ENCODE peak calls at places on chromosomes 2 and 18, in ten cellular contexts. P, B, E, G, Z, U, T, I, R and K are unnamed samples.

GRCh38 chr2:223989860-223990237 is 32.6 kb downstream of the MRPL44 start:
- DNase-seq in E (no peak), T (no peak), Z (peak), I (no peak), R (no peak), B (no peak), P (no peak), U (no peak), G (no peak), K (no peak)

GRCh38 chr2:64644240-64645013 is 9.3 kb downstream of the SERTAD2 start:
- DNase-seq in B (peak), G (peak), U (no peak), T (no peak), Z (peak), P (peak), R (no peak), I (no peak), E (no peak), K (peak)

GRCh38 chr18:27214831-27215230 is 29.7 kb upstream of the CHST9 start:
- DNase-seq in E (no peak), R (no peak), G (no peak), Z (no peak), T (no peak), U (no peak), B (no peak), I (no peak), P (no peak), K (no peak)

GRCh38 chr18:39737869-39738268 is 2172.3 kb upstream of the CELF4 start:
- DNase-seq in R (no peak), P (no peak), I (no peak), T (no peak), E (no peak), U (no peak), B (no peak), G (no peak), Z (no peak), K (no peak)

GRCh38 chr2:161415041-161415440 is 1.1 kb upstream of the TBR1 start:
- DNase-seq in G (no peak), I (no peak), U (no peak), P (no peak), Z (peak), B (no peak), T (no peak), E (no peak), R (no peak), K (no peak)

GRCh38 chr18:48959551-48959920 is 8.8 kb upstream of the SMAD7 start:
- DNase-seq in R (no peak), I (no peak), U (no peak), P (no peak), B (no peak), T (no peak), E (no peak), Z (no peak), G (no peak), K (no peak)

GRCh38 chr2:5560981-5561380 is 131.2 kb upstream of the SOX11 start:
- DNase-seq in Z (peak), U (no peak), B (no peak), I (no peak), E (no peak), T (no peak), G (peak), P (peak), R (no peak), K (no peak)

GRCh38 chr18:37930640-37931039 is 365.0 kb upstream of the CELF4 start:
- DNase-seq in B (no peak), U (no peak), E (no peak), I (no peak), P (no peak), Z (no peak), T (no peak), R (no peak), G (no peak), K (no peak)

GRCh38 chr18:47577520-47577919 is 326.1 kb upstream of the SKOR2 start:
- DNase-seq in R (no peak), T (no peak), U (no peak), G (no peak), P (no peak), B (no peak), E (no peak), Z (no peak), I (no peak), K (no peak)

GRCh38 chr2:20326163-20326780 is 24.4 kb downstream of the PUM2 start:
- DNase-seq in E (peak), G (no peak), R (no peak), Z (peak), U (peak), P (peak), B (no peak), I (peak), T (no peak), K (peak)

GRCh38 chr18:77086656-77087390 is 45.8 kb downstream of the MBP start:
- DNase-seq in B (no peak), R (no peak), Z (no peak), I (no peak), U (no peak), G (peak), P (peak), E (no peak), T (no peak), K (no peak)

GRCh38 chr18:57431512-57432080 is 3.6 kb upstream of the ONECUT2 start:
- DNase-seq in R (no peak), E (no peak), U (no peak), G (no peak), B (no peak), I (no peak), T (no peak), P (no peak), Z (no peak), K (no peak)

GRCh38 chr2:233423436-233423860 is 69.2 kb downstream of the DGKD start:
- DNase-seq in G (no peak), T (peak), Z (no peak), R (no peak), E (no peak), I (no peak), P (no peak), U (no peak), B (no peak), K (no peak)

GRCh38 chr18:48656582-48656981 is 117.8 kb downstream of the CTIF start:
- DNase-seq in P (no peak), B (no peak), T (peak), U (no peak), G (no peak), I (no peak), Z (peak), E (no peak), R (no peak), K (peak)

GRCh38 chr2:19312949-19313348 is 45.5 kb downstream of the OSR1 start:
- DNase-seq in U (no peak), G (no peak), P (peak), R (no peak), B (no peak), E (no peak), Z (peak), I (no peak), T (no peak), K (peak)

GRCh38 chr2:239598732-239599090 is 197.9 kb upstream of the HDAC4 start:
- DNase-seq in Z (no peak), I (no peak), R (no peak), G (no peak), E (no peak), P (no peak), U (no peak), T (no peak), B (no peak), K (no peak)

GRCh38 chr2:36441816-36442215 is 86.2 kb downstream of the CRIM1 start:
- DNase-seq in G (no peak), P (peak), R (no peak), B (no peak), I (no peak), E (no peak), Z (no peak), U (no peak), T (no peak), K (no peak)

GRCh38 chr18:48929212-48929612 is 21.6 kb downstream of the SMAD7 start:
- DNase-seq in Z (no peak), G (no peak), E (no peak), T (no peak), I (no peak), P (no peak), U (no peak), R (no peak), B (no peak), K (no peak)

GRCh38 chr2:128545085-128545484 is 226.4 kb upstream of the HS6ST1 start:
- DNase-seq in E (no peak), B (no peak), R (no peak), G (no peak), U (no peak), T (peak), Z (no peak), P (no peak), I (no peak), K (no peak)

GRCh38 chr2:40746150-40746549 is 294.3 kb upstream of the SLC8A1 start:
- DNase-seq in U (no peak), R (no peak), I (no peak), P (no peak), E (no peak), T (no peak), B (no peak), Z (no peak), G (no peak), K (peak)

GRCh38 chr18:76984193-76985155 is 148.1 kb downstream of the MBP start:
- DNase-seq in U (no peak), R (no peak), B (no peak), P (no peak), T (no peak), I (no peak), E (no peak), G (no peak), Z (no peak), K (no peak)

GRCh38 chr2:85131116-85131515 is 2.1 kb upstream of the TCF7L1 start:
- DNase-seq in B (no peak), P (peak), I (no peak), U (no peak), G (no peak), Z (peak), R (no peak), E (no peak), T (no peak), K (peak)

GRCh38 chr2:218716070-218716469 is 5.4 kb downstream of the TTLL4 start:
- DNase-seq in Z (no peak), U (no peak), P (peak), R (no peak), T (no peak), G (no peak), I (no peak), B (no peak), E (no peak), K (no peak)

GRCh38 chr2:208466133-208466919 is 59.7 kb downstream of the PTH2R start:
- DNase-seq in G (no peak), R (no peak), P (peak), Z (peak), B (no peak), T (no peak), E (no peak), I (peak), U (no peak), K (peak)

GRCh38 chr2:179686718-179687342 is 174.6 kb downstream of the ZNF385B start:
- DNase-seq in R (no peak), T (no peak), U (no peak), B (no peak), Z (no peak), P (peak), I (no peak), E (no peak), G (no peak), K (no peak)

GRCh38 chr2:47654790-47655562 is 128.0 kb upstream of the MSH6 start:
- DNase-seq in T (peak), R (no peak), P (no peak), E (no peak), U (no peak), B (no peak), G (no peak), Z (peak), I (no peak), K (no peak)

GRCh38 chr18:76145968-76146367 is 349.1 kb downstream of the ZNF516 start:
- DNase-seq in T (no peak), U (no peak), R (no peak), E (no peak), P (no peak), B (no peak), I (no peak), G (no peak), Z (peak), K (no peak)

GRCh38 chr2:64836566-64836965 is 152.6 kb upstream of the SLC1A4 start:
- DNase-seq in P (no peak), G (no peak), T (no peak), U (no peak), Z (no peak), E (no peak), B (no peak), R (no peak), I (no peak), K (no peak)

GRCh38 chr2:239960929-239961661 is 64.0 kb downstream of the NDUFA10 start:
- DNase-seq in Z (no peak), B (no peak), E (no peak), U (no peak), P (no peak), I (no peak), R (no peak), G (no peak), T (no peak), K (no peak)

GRCh38 chr2:126700073-126700581 is 44.2 kb downstream of the GYPC start:
- DNase-seq in P (peak), R (no peak), U (no peak), E (no peak), T (no peak), B (no peak), Z (peak), G (no peak), I (no peak), K (peak)

GRCh38 chr2:109124982-109125594 is 3.9 kb upstream of the SH3RF3 start:
- DNase-seq in B (no peak), I (no peak), R (no peak), E (no peak), T (peak), U (no peak), G (no peak), Z (peak), P (no peak), K (no peak)

GRCh38 chr2:168686485-168687191 is 115.8 kb upstream of the NOSTRIN start:
- DNase-seq in B (no peak), P (peak), I (no peak), U (no peak), G (no peak), T (no peak), R (no peak), Z (no peak), E (no peak), K (no peak)

GRCh38 chr2:120758181-120759048 is 22.7 kb downstream of the GLI2 start:
- DNase-seq in U (no peak), E (no peak), G (peak), I (no peak), P (peak), B (no peak), R (no peak), T (peak), Z (peak), K (no peak)

GRCh38 chr2:240647503-240648154 is 22.3 kb downstream of the GPR35 start:
- DNase-seq in R (no peak), T (no peak), G (no peak), E (no peak), U (no peak), I (no peak), P (no peak), Z (no peak), B (no peak), K (no peak)

GRCh38 chr18:73774836-73775509 is 372.7 kb downstream of the FBXO15 start:
- DNase-seq in U (no peak), I (peak), Z (peak), R (no peak), B (no peak), T (no peak), G (peak), P (no peak), E (no peak), K (peak)

GRCh38 chr2:120720746-120721145 is 14.9 kb upstream of the GLI2 start:
- DNase-seq in P (no peak), B (no peak), E (no peak), G (no peak), I (no peak), T (peak), R (no peak), Z (no peak), U (no peak), K (no peak)

GRCh38 chr2:196925768-196926561 is 542 bp downstream of the PGAP1 start:
- DNase-seq in Z (peak), P (peak), B (peak), U (no peak), T (no peak), I (peak), R (no peak), G (peak), E (peak), K (peak)